ENCODE peak calls at places on chromosome 9, in seven cellular contexts. K is activated gamma-delta T cell; T is posterior cingulate gyrus; E is WTC11; L is renal cortical epithelial cell; I is psoas muscle; W is Jurkat, Clone E6-1. Y is an unnamed sample.

GRCh38 chr9:134134949-134135342 is 936 bp upstream of the WDR5 start:
- DNase-seq in K (no peak), T (no peak), E (no peak), L (no peak), I (no peak), W (no peak), Y (no peak)

GRCh38 chr9:90189306-90189705 is 453.3 kb downstream of the DIRAS2 start:
- DNase-seq in K (no peak), T (no peak), E (no peak), L (no peak), I (no peak), W (peak; percentile 11), Y (no peak)

GRCh38 chr9:86563350-86563749 is 209.1 kb upstream of the TUT7 start:
- DNase-seq in K (no peak), T (no peak), E (no peak), L (peak; percentile 18), I (no peak), W (peak; percentile 2), Y (no peak)

GRCh38 chr9:130522233-130522808 is 57.1 kb upstream of the FUBP3 start:
- DNase-seq in K (no peak), T (no peak), E (peak; percentile 80), L (no peak), I (no peak), W (no peak), Y (no peak)

GRCh38 chr9:32384002-32384363 is 460 bp upstream of the ACO1 start:
- DNase-seq in K (no peak), T (no peak), E (no peak), L (peak; percentile 17), I (no peak), W (no peak), Y (no peak)

GRCh38 chr9:122897969-122898368 is 7.2 kb downstream of the RC3H2 start:
- DNase-seq in K (no peak), T (no peak), E (no peak), L (peak; percentile 17), I (no peak), W (no peak), Y (no peak)

GRCh38 chr9:136093995-136094881 is 851 bp downstream of the NACC2 start:
- DNase-seq in K (peak; percentile 51), T (no peak), E (no peak), L (no peak), I (peak; percentile 88), W (no peak), Y (peak; percentile 72)

GRCh38 chr9:84940294-84940693 is 270.8 kb downstream of the NTRK2 start:
- DNase-seq in K (no peak), T (no peak), E (no peak), L (peak; percentile 94), I (no peak), W (no peak), Y (no peak)

GRCh38 chr9:134101623-134102149 is 33.9 kb upstream of the BRD3 start:
- DNase-seq in K (no peak), T (no peak), E (no peak), L (no peak), I (no peak), W (no peak), Y (no peak)

GRCh38 chr9:102855646-102856045 is 139.5 kb upstream of the CYLC2 start:
- DNase-seq in K (no peak), T (no peak), E (no peak), L (no peak), I (no peak), W (no peak), Y (no peak)

GRCh38 chr9:127714916-127715442 is 484 bp downstream of the PTRH1 start:
- DNase-seq in K (no peak), T (no peak), E (no peak), L (no peak), I (no peak), W (no peak), Y (peak; percentile 67)

GRCh38 chr9:127079741-127080140 is 42.7 kb downstream of the ANGPTL2 start:
- DNase-seq in K (no peak), T (no peak), E (no peak), L (no peak), I (no peak), W (no peak), Y (no peak)

GRCh38 chr9:126440938-126441337 is 114.3 kb downstream of the MVB12B start:
- DNase-seq in K (no peak), T (peak; percentile 73), E (no peak), L (no peak), I (no peak), W (no peak), Y (no peak)

GRCh38 chr9:14058078-14058688 is 255.8 kb downstream of the NFIB start:
- DNase-seq in K (no peak), T (no peak), E (no peak), L (no peak), I (no peak), W (peak; percentile 1), Y (no peak)

GRCh38 chr9:130642926-130643325 is 21.5 kb upstream of the PRDM12 start:
- DNase-seq in K (no peak), T (no peak), E (no peak), L (no peak), I (no peak), W (no peak), Y (no peak)

GRCh38 chr9:104881991-104882555 is 45.9 kb downstream of the ABCA1 start:
- DNase-seq in K (no peak), T (no peak), E (no peak), L (no peak), I (no peak), W (no peak), Y (peak; percentile 62)

GRCh38 chr9:38334234-38334633 is 58.3 kb upstream of the ALDH1B1 start:
- DNase-seq in K (no peak), T (no peak), E (no peak), L (no peak), I (no peak), W (no peak), Y (no peak)

GRCh38 chr9:5976668-5977397 is 38.6 kb downstream of the RANBP6 start:
- DNase-seq in K (no peak), T (no peak), E (no peak), L (peak; percentile 38), I (no peak), W (no peak), Y (no peak)

GRCh38 chr9:36328798-36329411 is 70.7 kb upstream of the GNE start:
- DNase-seq in K (no peak), T (peak; percentile 53), E (no peak), L (peak; percentile 81), I (no peak), W (peak; percentile 77), Y (peak; percentile 57)

GRCh38 chr9:128629136-128629535 is 27.5 kb downstream of the DYNC2I2 start:
- DNase-seq in K (no peak), T (no peak), E (no peak), L (no peak), I (no peak), W (no peak), Y (no peak)

GRCh38 chr9:127938298-127938690 is 640 bp upstream of the DPM2 start:
- DNase-seq in K (no peak), T (no peak), E (no peak), L (no peak), I (no peak), W (no peak), Y (no peak)

GRCh38 chr9:76369583-76369982 is 24.6 kb downstream of the RFK start:
- DNase-seq in K (no peak), T (no peak), E (no peak), L (peak; percentile 95), I (no peak), W (peak; percentile 56), Y (no peak)

GRCh38 chr9:92637331-92637730 is 32.6 kb downstream of the IPPK start:
- DNase-seq in K (no peak), T (no peak), E (no peak), L (no peak), I (no peak), W (no peak), Y (peak; percentile 9)

GRCh38 chr9:111851536-111851935 is 45.1 kb upstream of the UGCG start:
- DNase-seq in K (no peak), T (no peak), E (no peak), L (peak; percentile 56), I (no peak), W (no peak), Y (no peak)

GRCh38 chr9:107810493-107810931 is 320.9 kb upstream of the KLF4 start:
- DNase-seq in K (no peak), T (no peak), E (no peak), L (peak; percentile 68), I (no peak), W (no peak), Y (no peak)